ENCODE peak calls at places on chromosomes 11 and 22, in ten cellular contexts. H, B, V, D, O, E, P, I, J and Y are unnamed samples.

GRCh38 chr11:67146516-67147226 is 27.6 kb downstream of the KDM2A start:
- DNase-seq in P (no peak), B (no peak), D (no peak), H (no peak), E (no peak), I (no peak), O (no peak), V (no peak), J (no peak), Y (no peak)

GRCh38 chr22:39956932-39957664 is 3.1 kb upstream of the TMA7B start:
- DNase-seq in I (no peak), E (no peak), D (no peak), O (no peak), V (peak), H (no peak), J (no peak), B (no peak), P (no peak), Y (no peak)

GRCh38 chr11:13629752-13630151 is 38.7 kb upstream of the FAR1 start:
- DNase-seq in B (no peak), D (no peak), V (no peak), H (no peak), J (no peak), I (no peak), P (no peak), O (no peak), E (no peak), Y (no peak)

GRCh38 chr11:120184371-120184945 is 26.4 kb upstream of the OAF start:
- DNase-seq in P (no peak), V (no peak), O (no peak), I (no peak), E (peak), J (peak), B (peak), D (no peak), H (no peak), Y (no peak)

GRCh38 chr11:131609317-131609716 is 238.9 kb downstream of the NTM start:
- DNase-seq in O (no peak), D (no peak), V (no peak), E (no peak), J (no peak), H (no peak), I (peak), P (no peak), B (no peak), Y (no peak)

GRCh38 chr11:120061036-120061760 is 76.7 kb downstream of the TRIM29 start:
- DNase-seq in E (no peak), B (no peak), P (no peak), V (no peak), J (no peak), I (no peak), H (no peak), D (no peak), O (peak), Y (no peak)

GRCh38 chr11:111097191-111097590 is 148.3 kb upstream of the POU2AF2 start:
- DNase-seq in B (peak), P (no peak), I (peak), D (peak), H (peak), E (peak), V (no peak), O (peak), J (no peak), Y (no peak)

GRCh38 chr11:120566176-120566575 is 54.6 kb downstream of the GRIK4 start:
- DNase-seq in E (no peak), J (no peak), H (no peak), B (no peak), O (no peak), I (peak), D (peak), P (no peak), V (no peak), Y (no peak)

GRCh38 chr11:112174789-112175595 is at the start of gene BCO2:
- DNase-seq in E (peak), J (peak), H (peak), V (no peak), P (peak), I (peak), D (peak), B (peak), O (peak), Y (peak)

GRCh38 chr11:61545341-61545740 is 35.5 kb downstream of the SYT7 start:
- DNase-seq in I (peak), D (peak), E (no peak), O (peak), H (no peak), P (peak), J (no peak), V (no peak), B (no peak), Y (no peak)

GRCh38 chr22:49850959-49851815 is 2.5 kb upstream of the ZBED4 start:
- DNase-seq in P (no peak), O (no peak), V (no peak), D (no peak), J (no peak), I (no peak), B (no peak), H (no peak), E (peak), Y (no peak)

GRCh38 chr11:16853266-16853665 is 114.8 kb downstream of the C11orf58 start:
- DNase-seq in O (no peak), P (no peak), I (no peak), J (no peak), D (no peak), B (no peak), V (no peak), H (no peak), E (no peak), Y (no peak)

GRCh38 chr11:134382830-134383229 is 29.2 kb downstream of the B3GAT1 start:
- DNase-seq in P (no peak), B (no peak), J (no peak), D (no peak), I (no peak), H (no peak), V (no peak), O (no peak), E (no peak), Y (no peak)

GRCh38 chr11:111512296-111513239 is at the start of gene BTG4:
- DNase-seq in V (no peak), O (peak), D (no peak), B (no peak), P (peak), H (no peak), E (no peak), I (no peak), J (no peak), Y (no peak)

GRCh38 chr11:16978021-16978370 is 36.2 kb downstream of the PLEKHA7 start:
- DNase-seq in J (no peak), O (no peak), V (no peak), I (no peak), E (no peak), B (no peak), P (no peak), H (no peak), D (no peak), Y (no peak)

GRCh38 chr11:71080239-71081097 is 171.9 kb downstream of the SHANK2 start:
- DNase-seq in V (peak), I (peak), J (peak), O (peak), H (peak), B (no peak), P (peak), E (peak), D (peak), Y (peak)

GRCh38 chr22:50189184-50189848 is 3.6 kb downstream of the TRABD start:
- DNase-seq in B (peak), P (no peak), I (no peak), O (no peak), V (no peak), J (no peak), E (no peak), D (no peak), H (no peak), Y (no peak)

GRCh38 chr11:27227744-27228143 is 135.3 kb downstream of the CCDC34 start:
- DNase-seq in D (no peak), P (no peak), V (no peak), E (no peak), O (no peak), I (no peak), B (no peak), J (no peak), H (no peak), Y (no peak)

GRCh38 chr22:42169055-42169469 is 38.5 kb upstream of the CYP2D6 start:
- DNase-seq in B (peak), D (peak), H (peak), P (peak), I (peak), E (no peak), V (peak), J (peak), O (peak), Y (no peak)

GRCh38 chr11:22049276-22049675 is 143.6 kb upstream of the ANO5 start:
- DNase-seq in D (peak), J (no peak), P (no peak), B (no peak), H (no peak), E (no peak), O (no peak), V (no peak), I (no peak), Y (no peak)

GRCh38 chr11:130156108-130157022 is 3.2 kb upstream of the ST14 start:
- DNase-seq in J (no peak), P (no peak), B (no peak), I (peak), E (peak), V (no peak), H (no peak), O (peak), D (peak), Y (no peak)

DNA sequence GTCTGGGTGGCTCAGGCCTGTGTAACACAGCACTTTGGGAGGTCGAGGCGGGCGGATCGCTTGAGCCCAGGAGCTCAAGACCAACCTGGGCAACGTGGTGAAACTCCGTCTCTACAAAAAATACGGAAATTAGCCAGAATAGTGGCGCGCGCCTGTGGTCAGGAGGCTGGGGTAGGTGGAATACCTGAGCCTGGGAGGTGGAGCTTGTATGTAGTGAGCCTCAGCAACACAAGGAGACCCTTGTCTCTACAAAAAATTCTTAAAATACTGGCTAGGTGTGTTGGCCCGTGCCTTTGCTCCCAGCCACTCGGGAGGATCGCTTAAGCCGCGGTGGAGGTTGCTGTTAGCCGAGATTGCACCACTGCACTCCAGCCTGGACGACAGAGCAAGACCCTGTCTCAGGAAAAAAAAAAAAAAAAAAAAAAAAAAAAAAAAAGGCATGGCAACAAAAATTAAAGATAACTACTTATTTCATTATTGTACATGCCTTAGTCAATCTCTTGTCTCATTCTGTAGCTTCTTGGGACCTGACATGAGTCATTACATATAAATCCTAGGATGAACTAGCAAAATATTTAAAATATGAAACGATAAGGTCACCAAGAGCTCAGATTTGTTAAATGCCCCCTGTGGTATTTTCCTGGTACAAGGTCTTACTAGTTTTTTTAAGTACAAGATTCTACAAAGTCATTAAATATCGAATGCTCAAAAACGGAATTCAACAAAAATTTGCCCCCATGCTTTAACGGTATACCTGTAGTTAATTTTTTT is 1.1 kb downstream of the TAF1D start:
- DNase-seq in J (no peak), V (peak), O (peak), E (peak), B (no peak), P (no peak), I (peak), H (peak), D (peak), Y (no peak)
- H3K4me3 ChIP-seq in J (peak), V (peak), O (peak), E (peak), B (peak), P (peak), I (peak), H (peak), D (peak), Y (peak)

DNA sequence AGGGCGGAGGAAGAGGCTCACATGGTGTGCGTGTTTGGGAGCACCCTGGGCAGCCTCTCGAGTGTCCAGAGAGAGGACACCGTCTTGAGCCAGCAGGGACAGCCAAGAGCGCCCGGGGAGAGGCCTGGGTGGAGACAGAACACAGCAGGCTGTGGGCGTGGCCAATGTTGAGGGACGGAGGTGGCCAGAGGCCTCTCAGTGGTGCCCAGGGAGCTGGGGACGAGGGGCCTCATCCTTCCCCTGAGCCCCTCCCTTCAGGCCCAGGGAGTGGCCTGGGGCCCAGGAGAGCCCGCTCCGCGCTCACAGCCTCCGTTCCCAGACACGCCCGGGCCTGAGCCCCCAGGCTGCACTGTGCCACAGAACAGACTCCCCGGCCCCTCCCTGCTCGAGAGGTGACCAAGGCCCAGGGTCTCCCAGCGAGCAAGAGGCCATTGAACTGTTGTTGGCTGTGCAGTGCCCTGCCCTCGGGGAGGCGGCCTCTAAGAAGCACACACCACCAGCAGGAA is 48.4 kb downstream of the CDKN1C start:
- DNase-seq in I (peak), V (no peak), B (peak), E (peak), D (peak), J (peak), P (peak), H (peak), O (peak), Y (peak)
- TF ChIP-seq CTCF in I (peak), V (no peak), B (peak), E (peak), D (peak), J (peak), P (no peak), H (peak), O (peak), Y (no peak)

DNA sequence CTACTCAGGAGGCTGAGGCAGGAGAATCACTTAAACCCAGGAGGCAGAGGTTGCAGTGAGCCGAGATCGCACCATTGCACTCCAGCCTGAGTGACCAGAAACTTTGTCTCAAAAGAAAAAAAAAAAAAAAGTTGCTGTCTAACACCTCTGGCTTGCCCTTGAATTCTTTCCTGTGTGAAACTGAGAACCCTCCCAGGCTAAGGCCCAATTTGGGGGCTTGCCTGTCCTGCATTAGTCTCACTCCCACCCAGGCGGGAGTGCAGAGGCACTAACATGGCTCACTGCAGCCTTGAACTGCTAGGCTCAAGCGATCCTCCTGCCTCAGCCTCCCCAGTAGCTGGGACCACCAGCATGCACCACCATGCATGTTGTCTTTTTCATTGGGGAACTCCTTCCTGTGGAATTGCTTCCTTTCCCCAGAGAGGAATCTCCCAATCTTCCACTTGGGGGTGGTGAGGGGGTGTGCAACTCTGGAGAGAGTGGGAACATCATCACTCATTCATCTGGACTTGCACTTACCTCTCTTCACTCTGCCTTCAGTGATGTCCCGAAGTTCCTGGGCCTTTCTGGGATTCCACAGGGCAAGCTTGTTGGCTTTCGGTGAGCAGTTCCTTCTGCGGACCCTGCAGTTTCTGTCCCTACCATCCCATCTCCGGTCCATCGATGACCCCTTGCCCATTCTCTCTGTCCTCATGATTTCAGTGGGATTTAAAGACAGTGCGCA is 62.1 kb upstream of the CREB3L1 start:
- DNase-seq in J (no peak), B (no peak), H (no peak), I (no peak), P (no peak), V (no peak), D (no peak), O (no peak), E (no peak), Y (no peak)
- H3K4me3 ChIP-seq in J (no peak), B (no peak), H (no peak), I (no peak), P (no peak), V (no peak), D (no peak), O (no peak), E (no peak), Y (no peak)

GRCh38 chr11:6297831-6298230 is 22.5 kb downstream of the CAVIN3 start:
- DNase-seq in O (peak), B (no peak), J (no peak), E (no peak), D (peak), V (no peak), P (no peak), H (peak), I (no peak), Y (no peak)
- TF ChIP-seq CTCF in O (peak), B (peak), J (peak), E (peak), D (peak), V (peak), P (peak), H (peak), I (peak), Y (no peak)

GRCh38 chr11:95445746-95446333 is 214.8 kb upstream of the SESN3 start:
- DNase-seq in P (no peak), E (no peak), D (no peak), J (no peak), V (no peak), H (no peak), I (no peak), O (no peak), B (no peak), Y (no peak)
- H3K4me3 ChIP-seq in P (no peak), E (no peak), D (no peak), J (no peak), V (no peak), H (no peak), I (no peak), O (no peak), B (no peak), Y (no peak)

GRCh38 chr11:35402751-35403454 is 16.5 kb downstream of the SLC1A2 start:
- DNase-seq in H (peak), E (no peak), B (no peak), P (no peak), D (no peak), J (no peak), I (no peak), V (no peak), O (no peak), Y (no peak)

GRCh38 chr11:35407041-35407440 is 12.3 kb downstream of the SLC1A2 start:
- DNase-seq in H (no peak), J (no peak), P (no peak), E (no peak), O (no peak), V (no peak), I (no peak), B (no peak), D (no peak), Y (no peak)

GRCh38 chr11:35403765-35404396 is 15.5 kb downstream of the SLC1A2 start:
- DNase-seq in P (no peak), I (no peak), H (no peak), J (no peak), V (no peak), B (no peak), E (no peak), O (no peak), D (no peak), Y (no peak)

GRCh38 chr11:35398881-35399280 is 20.5 kb downstream of the SLC1A2 start:
- DNase-seq in B (no peak), E (no peak), O (peak), J (no peak), D (no peak), P (no peak), H (no peak), V (no peak), I (no peak), Y (no peak)

GRCh38 chr11:35404397-35404775 is 15.0 kb downstream of the SLC1A2 start:
- DNase-seq in V (peak), J (no peak), I (peak), H (peak), D (peak), P (peak), B (peak), O (peak), E (peak), Y (no peak)
- TF ChIP-seq CTCF in V (peak), J (peak), I (peak), H (peak), D (peak), P (peak), B (peak), O (peak), E (peak), Y (no peak)

DNA sequence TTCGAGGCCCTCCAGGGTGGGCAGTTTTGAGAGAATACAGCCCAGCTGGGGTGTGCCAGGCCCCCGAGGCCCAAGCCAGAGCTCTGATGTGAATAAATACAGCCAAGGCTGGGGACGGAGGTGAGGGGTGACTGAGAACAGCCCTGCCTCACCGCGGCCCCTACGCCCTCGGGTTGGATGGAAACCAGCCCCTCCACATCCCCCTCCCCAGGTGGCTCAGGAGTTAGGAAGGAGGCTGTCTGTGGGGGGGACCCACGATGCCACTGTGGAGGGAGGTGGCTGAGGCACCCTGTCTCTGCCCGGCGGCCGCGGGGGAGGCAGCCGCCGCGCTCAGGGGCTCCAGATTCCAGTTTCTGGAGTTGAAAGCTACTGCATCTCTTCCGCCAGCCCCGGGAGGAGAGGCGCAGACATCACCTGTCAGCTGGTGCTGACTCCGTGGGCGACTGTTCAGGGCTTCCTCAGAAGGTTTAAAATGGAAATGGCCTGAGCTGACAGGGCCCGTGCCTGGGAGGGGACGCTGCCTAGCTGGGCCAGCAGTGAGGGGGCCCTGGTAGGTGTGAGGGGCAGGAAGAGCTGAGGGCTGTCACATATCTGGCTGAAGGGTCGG is 1.4 kb downstream of the FLRT1 start:
- DNase-seq in D (no peak), H (no peak), P (no peak), B (no peak), I (no peak), E (no peak), V (no peak), J (no peak), O (no peak), Y (no peak)
- H3K4me3 ChIP-seq in D (no peak), H (no peak), P (peak), B (peak), I (no peak), E (no peak), V (peak), J (peak), O (no peak), Y (no peak)